ENCODE peak calls at places on chromosomes 3 and 15, in six cellular contexts. W, E, K, Z, N and C are unnamed samples.

GRCh38 chr3:193831495-193832455 is 238.8 kb downstream of the OPA1 start:
- DNase-seq in W (no peak), K (no peak), Z (no peak), N (no peak), E (peak; percentile 72), C (no peak)

GRCh38 chr3:194364652-194365434 is 4.7 kb downstream of the LRRC15 start:
- DNase-seq in W (peak; percentile 87), K (no peak), Z (no peak), N (no peak), E (peak; percentile 73), C (no peak)

GRCh38 chr3:129627350-129628168 is 21.1 kb upstream of the PLXND1 start:
- DNase-seq in K (peak; percentile 84), W (peak; percentile 91), E (peak; percentile 58), N (peak; percentile 54), Z (peak; percentile 74), C (peak; percentile 65)

GRCh38 chr3:153055779-153056178 is 106.2 kb upstream of the RAP2B start:
- DNase-seq in Z (no peak), K (no peak), W (no peak), N (no peak), E (no peak), C (no peak)

GRCh38 chr3:38726751-38727150 is 77.3 kb upstream of the SCN5A start:
- DNase-seq in W (no peak), K (no peak), E (no peak), Z (no peak), N (no peak), C (no peak)

GRCh38 chr3:187667526-187667925 is 2.7 kb downstream of the SST start:
- DNase-seq in K (no peak), Z (no peak), W (no peak), E (peak; percentile 15), N (no peak), C (no peak)

GRCh38 chr3:157438371-157438735 is 1.7 kb downstream of the PTX3 start:
- DNase-seq in W (peak; percentile 53), Z (no peak), E (no peak), K (no peak), N (no peak), C (peak; percentile 59)

GRCh38 chr15:34039506-34040123 is 611 bp upstream of the AVEN start:
- DNase-seq in Z (no peak), N (no peak), W (peak; percentile 36), E (no peak), K (peak; percentile 76), C (no peak)